ENCODE peak calls at places on chromosomes 5 and 9, in four cellular contexts. D, W, R and H are unnamed samples.

GRCh38 chr9:6502399-6502798 is 89.4 kb downstream of the UHRF2 start:
- DNase-seq in D (no peak), W (no peak), R (no peak), H (no peak)

GRCh38 chr9:90189306-90189705 is 453.3 kb downstream of the DIRAS2 start:
- DNase-seq in D (no peak), W (peak; percentile 19), R (no peak), H (no peak)

GRCh38 chr5:132013711-132014110 is 2.3 kb upstream of the ACSL6 start:
- DNase-seq in D (no peak), W (no peak), R (no peak), H (no peak)

GRCh38 chr9:106487256-106487655 is 375.7 kb upstream of the ZNF462 start:
- DNase-seq in R (no peak), D (no peak), W (no peak), H (no peak)

GRCh38 chr9:33113799-33114547 is 37.5 kb upstream of the SMU1 start:
- DNase-seq in W (no peak), R (no peak), D (no peak), H (no peak)

GRCh38 chr5:35041251-35041650 is 6.5 kb downstream of the AGXT2 start:
- DNase-seq in D (no peak), W (no peak), R (no peak), H (no peak)

GRCh38 chr9:114053246-114054005 is 24.7 kb downstream of the AMBP start:
- DNase-seq in R (no peak), W (no peak), D (no peak), H (no peak)

GRCh38 chr9:130183133-130183762 is 11.0 kb downstream of the NCS1 start:
- DNase-seq in D (no peak), R (peak; percentile 39), W (no peak), H (no peak)